ENCODE peak calls at places on chromosomes 13 and 19, in six cellular contexts. Y, L, V, Z, C and W are unnamed samples.
A peak's percentile ranks its signal among the peaks of the same experiment; 100 is the strongest.

GRCh38 chr13:93037780-93038179 is 188.8 kb upstream of the GPC6 start:
- DNase-seq in Y (no peak), C (no peak), L (no peak), Z (no peak), V (no peak), W (no peak)

GRCh38 chr19:30498707-30499106 is 126.5 kb downstream of the ZNF536 start:
- DNase-seq in L (no peak), C (no peak), Y (no peak), Z (no peak), V (no peak), W (no peak)

GRCh38 chr13:64697226-64697625 is 2532.9 kb downstream of the PCDH9 start:
- DNase-seq in L (no peak), V (no peak), Z (no peak), C (no peak), Y (no peak), W (no peak)

GRCh38 chr13:52599853-52600603 is 42.2 kb upstream of the HNRNPA1L2 start:
- DNase-seq in Z (no peak), Y (peak; percentile 21), L (peak; percentile 36), V (no peak), C (no peak), W (no peak)

GRCh38 chr13:113814435-113814821 is 49.4 kb downstream of the GAS6 start:
- DNase-seq in Z (no peak), C (no peak), L (no peak), V (no peak), Y (no peak), W (no peak)

GRCh38 chr19:48513289-48514122 is 1.9 kb upstream of the LMTK3 start:
- DNase-seq in C (peak; percentile 58), L (peak; percentile 77), V (peak; percentile 37), Z (peak; percentile 92), Y (peak; percentile 52), W (peak; percentile 82)

GRCh38 chr19:30649934-30650614 is 277.9 kb downstream of the ZNF536 start:
- DNase-seq in L (peak; percentile 78), Z (peak; percentile 91), V (peak; percentile 51), Y (peak; percentile 58), C (no peak), W (no peak)

GRCh38 chr13:71067164-71067815 is 799.7 kb downstream of the DACH1 start:
- DNase-seq in V (no peak), L (no peak), Y (no peak), C (no peak), Z (no peak), W (no peak)

GRCh38 chr19:14632286-14632685 is 42.4 kb downstream of the ADGRE3 start:
- DNase-seq in V (no peak), Z (peak; percentile 82), C (no peak), Y (peak; percentile 20), L (peak; percentile 7), W (no peak)